ENCODE peak calls at places on chromosomes 16 and 17, in seven cellular contexts. Y is HCT116, O is HepG2, C is H1, K is K562, U is SK-N-SH, R is GM12878. T is an unnamed sample.

GRCh38 chr16:81932668-81933067 is 78.6 kb downstream of the SDR42E1 start:
- DNase-seq in R (no peak), Y (no peak), K (no peak), U (no peak), C (no peak), O (no peak), T (no peak)

GRCh38 chr17:81902653-81903414 is 796 bp downstream of the NPB start:
- DNase-seq in K (peak; percentile 39), O (no peak), C (no peak), R (no peak), U (peak; percentile 51), Y (no peak), T (no peak)

GRCh38 chr17:7393613-7394451 is 493 bp downstream of the PLSCR3 start:
- DNase-seq in O (no peak), U (peak; percentile 74), R (no peak), Y (no peak), K (peak; percentile 52), C (no peak), T (peak; percentile 26)

GRCh38 chr16:22369221-22369811 is 5.1 kb downstream of the CDR2 start:
- DNase-seq in K (peak; percentile 24), O (peak; percentile 78), U (no peak), R (no peak), C (no peak), Y (no peak), T (no peak)

GRCh38 chr16:26667271-26667703 is 399.4 kb upstream of the C16orf82 start:
- DNase-seq in C (no peak), U (no peak), K (no peak), O (no peak), R (no peak), Y (no peak), T (no peak)

GRCh38 chr17:19010729-19011505 is 6.4 kb upstream of the FAM83G start:
- DNase-seq in Y (no peak), O (peak; percentile 46), U (no peak), K (no peak), C (no peak), R (no peak), T (no peak)

GRCh38 chr17:15265131-15265530 is at the start of gene PMP22:
- DNase-seq in K (no peak), O (no peak), R (no peak), Y (no peak), C (no peak), U (no peak), T (no peak)

GRCh38 chr17:62178579-62178978 is 113.5 kb upstream of the MED13 start:
- DNase-seq in U (no peak), K (no peak), Y (no peak), O (no peak), C (no peak), R (no peak), T (no peak)

GRCh38 chr17:17411692-17412091 is 65.1 kb upstream of the MED9 start:
- DNase-seq in O (no peak), R (no peak), Y (no peak), C (no peak), U (no peak), K (no peak), T (no peak)

GRCh38 chr17:4344926-4345325 is 21.5 kb downstream of the UBE2G1 start:
- DNase-seq in C (no peak), U (no peak), K (no peak), O (no peak), Y (no peak), R (no peak), T (no peak)

GRCh38 chr16:7216719-7217118 is 115.9 kb upstream of the RBFOX1 start:
- DNase-seq in O (no peak), U (no peak), C (no peak), K (no peak), R (no peak), Y (no peak), T (no peak)

GRCh38 chr16:391885-392335 is 5.1 kb upstream of the NME4 start:
- DNase-seq in C (peak; percentile 83), R (no peak), K (peak; percentile 76), Y (no peak), O (peak; percentile 60), U (peak; percentile 82), T (no peak)

GRCh38 chr17:57823469-57824401 is 26.1 kb downstream of the MRPS23 start:
- DNase-seq in C (no peak), O (no peak), K (no peak), R (no peak), Y (no peak), U (no peak), T (no peak)

GRCh38 chr17:82300707-82301270 is 16.6 kb downstream of the CD7 start:
- DNase-seq in Y (no peak), O (no peak), R (no peak), C (no peak), K (no peak), U (peak; percentile 97), T (peak; percentile 87)

GRCh38 chr16:65106792-65107191 is 15.1 kb downstream of the CDH11 start:
- DNase-seq in R (no peak), C (no peak), U (no peak), Y (no peak), K (no peak), O (no peak), T (no peak)

GRCh38 chr17:57785032-57785431 is 39.9 kb upstream of the CCDC182 start:
- DNase-seq in R (no peak), C (no peak), O (no peak), K (no peak), U (no peak), Y (no peak), T (no peak)

GRCh38 chr17:58643147-58643546 is 48.7 kb downstream of the TEX14 start:
- DNase-seq in K (no peak), R (no peak), Y (no peak), O (no peak), U (no peak), C (no peak), T (no peak)

DNA sequence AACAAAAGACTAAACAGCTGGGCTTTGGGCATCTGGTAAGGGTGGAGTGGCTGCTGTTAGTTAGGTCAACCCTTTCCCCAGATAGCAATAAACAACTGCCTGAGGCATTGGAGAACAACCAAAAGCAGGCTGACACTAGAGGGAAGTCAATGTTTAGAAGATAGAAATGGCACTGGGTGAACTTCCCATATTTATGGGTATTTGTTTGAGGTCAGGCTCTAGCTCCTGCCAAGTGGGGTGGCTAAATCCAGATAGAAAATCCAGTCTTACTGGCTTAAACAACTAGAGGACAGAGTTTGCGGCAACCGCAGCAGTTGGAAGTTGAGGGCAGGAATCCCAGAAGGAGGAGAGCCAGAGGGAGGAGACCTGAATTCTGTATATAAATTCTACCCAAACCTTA is 79.4 kb downstream of the SDK2 start:
- DNase-seq in K (no peak), O (no peak), C (no peak), Y (no peak), R (no peak), U (no peak), T (peak; percentile 31)
- TF ChIP-seq JUND in K (no peak), O (no peak), C (no peak), Y (no peak), R (no peak), U (no peak), T (no peak)

GRCh38 chr16:67848118-67848517 is 625 bp upstream of the CENPT start:
- DNase-seq in Y (no peak), O (no peak), U (no peak), K (no peak), C (no peak), R (no peak), T (no peak)
- TF ChIP-seq JUND in Y (no peak), O (no peak), U (no peak), K (no peak), C (no peak), R (no peak), T (no peak)

GRCh38 chr16:89506113-89506504 is 2.1 kb upstream of the SPG7 start:
- DNase-seq in K (peak; percentile 34), Y (no peak), R (no peak), O (no peak), U (no peak), C (no peak), T (no peak)

GRCh38 chr16:89507219-89507833 is 877 bp upstream of the SPG7 start:
- DNase-seq in C (no peak), O (no peak), K (no peak), U (no peak), R (no peak), Y (no peak), T (no peak)

GRCh38 chr16:89507834-89508590 is at the start of gene SPG7:
- DNase-seq in K (peak; percentile 93), R (peak; percentile 51), U (peak; percentile 99), C (no peak), O (peak; percentile 75), Y (peak; percentile 66), T (peak; percentile 99)

GRCh38 chr16:89505204-89506112 is 2.7 kb upstream of the SPG7 start:
- DNase-seq in U (no peak), C (no peak), R (peak; percentile 88), Y (peak; percentile 95), K (peak; percentile 99), O (peak; percentile 99), T (peak; percentile 28)

DNA sequence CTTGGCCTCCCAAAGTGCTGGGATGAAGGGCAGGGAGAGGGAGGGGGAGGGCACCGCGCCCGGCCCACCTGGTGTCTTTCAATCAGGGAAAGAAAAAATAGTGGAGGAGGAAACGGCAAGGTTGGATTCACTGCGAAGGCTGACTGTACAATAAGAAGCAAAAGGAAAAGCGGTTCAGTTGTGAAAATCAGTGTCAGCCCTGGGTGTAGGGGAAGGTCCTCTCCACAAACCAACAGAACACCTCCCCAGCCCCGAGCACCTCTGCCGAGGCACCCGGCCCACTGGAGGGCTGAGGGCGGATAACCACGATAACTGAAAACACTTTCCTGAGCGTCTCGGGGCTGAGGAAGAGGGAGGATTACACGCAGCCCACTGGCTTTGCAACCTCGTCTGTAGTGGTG is 1.4 kb upstream of the SPG7 start:
- DNase-seq in U (no peak), Y (no peak), R (no peak), O (no peak), K (peak; percentile 51), C (no peak), T (no peak)
- TF ChIP-seq JUND in U (no peak), Y (no peak), R (no peak), O (no peak), K (no peak), C (no peak), T (no peak)

GRCh38 chr17:78173025-78173715 is 4.8 kb downstream of the SYNGR2 start:
- DNase-seq in Y (no peak), R (peak; percentile 66), U (no peak), O (no peak), K (no peak), C (no peak), T (peak; percentile 34)
- TF ChIP-seq JUND in Y (no peak), R (no peak), U (no peak), O (no peak), K (no peak), C (no peak), T (no peak)

DNA sequence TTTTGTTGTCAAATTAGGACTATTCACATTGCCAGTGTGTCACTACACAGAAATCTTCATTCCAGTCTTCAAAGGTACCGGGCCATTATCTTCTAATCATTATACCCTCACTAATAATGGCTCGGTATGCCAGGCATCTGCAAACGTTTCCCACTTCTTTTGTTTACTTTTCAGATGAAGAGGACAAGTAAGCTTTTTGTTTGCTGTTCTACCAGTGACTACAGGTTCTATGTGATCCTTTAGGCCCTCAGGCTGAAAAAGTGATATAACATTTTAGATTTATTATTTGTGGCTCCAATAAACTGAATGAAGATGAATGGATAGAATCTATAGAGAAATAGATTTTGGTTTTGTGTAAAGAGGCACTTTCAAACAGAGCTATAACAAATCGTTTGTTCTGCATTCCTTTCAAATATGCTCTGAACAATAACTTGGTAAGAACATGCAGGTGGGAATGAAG is 403 bp upstream of the KRTAP3-1 start:
- DNase-seq in C (no peak), O (peak; percentile 99), K (no peak), Y (no peak), R (no peak), U (no peak), T (peak; percentile 94)
- TF ChIP-seq JUND in C (no peak), O (no peak), K (no peak), Y (no peak), R (no peak), U (no peak), T (peak; percentile 96)